ENCODE peak calls at places on chromosomes 6 and 20, in four cellular contexts. P is cardiac muscle cell, D is right cardiac atrium, V is uterus. K is an unnamed sample. For H3K4me1, the result is how much of the 10 kb centered on the place peaks cover.

GRCh38 chr6:153625089-153625488 is 414.0 kb upstream of the OPRM1 start:
- DNase-seq in V (no peak), P (peak), D (peak), K (no peak)

GRCh38 chr20:62558779-62559178 is 83.0 kb upstream of the GATA5 start:
- DNase-seq in D (peak), V (no peak), P (no peak), K (peak)

GRCh38 chr6:27471365-27472115 is 1.4 kb downstream of the ZNF184 start:
- DNase-seq in V (no peak), P (no peak), D (no peak), K (no peak)

GRCh38 chr6:142026471-142026870 is 106.3 kb upstream of the GJE1 start:
- DNase-seq in D (no peak), V (no peak), P (no peak), K (no peak)

GRCh38 chr6:3722785-3723184 is 28.7 kb downstream of the PXDC1 start:
- DNase-seq in P (peak), D (no peak), V (no peak), K (no peak)

GRCh38 chr20:8974009-8974708 is 94.7 kb upstream of the PLCB4 start:
- DNase-seq in V (no peak), D (no peak), P (no peak), K (no peak)

GRCh38 chr6:159002432-159003160 is 2.6 kb upstream of the RSPH3 start:
- DNase-seq in P (no peak), D (no peak), V (no peak), K (no peak)

GRCh38 chr6:53796791-53797190 is 2.0 kb downstream of the LRRC1 start:
- DNase-seq in D (no peak), V (no peak), P (no peak), K (no peak)

GRCh38 chr6:170158296-170159039 is 132.4 kb downstream of the DLL1 start:
- DNase-seq in P (no peak), V (no peak), D (no peak), K (no peak)

GRCh38 chr6:119791746-119792145 is 442.2 kb upstream of the MAN1A1 start:
- DNase-seq in V (no peak), D (no peak), P (no peak), K (no peak)

GRCh38 chr6:33579828-33580714 is at the start of gene BAK1:
- DNase-seq in P (peak), V (peak), D (peak), K (peak)

GRCh38 chr20:6768228-6769185 is 1.0 kb downstream of the BMP2 start:
- DNase-seq in D (peak), V (peak), P (peak), K (peak)

GRCh38 chr20:1803216-1804128 is 91.7 kb upstream of the SIRPA start:
- DNase-seq in P (peak), V (no peak), D (peak), K (peak)

GRCh38 chr20:38392356-38392755 is 42.8 kb downstream of the SNHG17 start:
- DNase-seq in P (no peak), D (no peak), V (no peak), K (no peak)

GRCh38 chr6:117463762-117464665 is 18.5 kb upstream of the DCBLD1 start:
- DNase-seq in P (peak), D (no peak), V (no peak), K (no peak)

GRCh38 chr6:79614326-79615285 is 16.5 kb upstream of the SH3BGRL2 start:
- DNase-seq in V (no peak), P (no peak), D (no peak), K (no peak)

GRCh38 chr6:167476844-167477595 is 152.1 kb downstream of the TTLL2 start:
- DNase-seq in P (no peak), V (no peak), D (no peak), K (no peak)

GRCh38 chr20:23049933-23050838 is 714 bp upstream of the THBD start:
- DNase-seq in P (peak), V (no peak), D (peak), K (peak)

GRCh38 chr20:37396520-37397075 is 50.7 kb downstream of the SRC start:
- DNase-seq in P (no peak), V (no peak), D (no peak), K (no peak)

GRCh38 chr6:4125500-4125899 is 9.9 kb downstream of the ECI2 start:
- DNase-seq in V (no peak), P (peak), D (no peak), K (no peak)

GRCh38 chr6:123715243-123715863 is 78.6 kb upstream of the TRDN start:
- DNase-seq in D (no peak), V (no peak), P (peak), K (no peak)

GRCh38 chr20:12153616-12154015 is 235.9 kb downstream of the BTBD3 start:
- DNase-seq in P (peak), D (no peak), V (no peak), K (no peak)

GRCh38 chr20:48695255-48695654 is 132.5 kb downstream of the PREX1 start:
- DNase-seq in D (no peak), V (no peak), P (no peak), K (no peak)

GRCh38 chr6:77715588-77715987 is 62.7 kb downstream of the MEI4 start:
- DNase-seq in D (no peak), V (no peak), P (no peak), K (no peak)

GRCh38 chr6:90911600-90911999 is 324.7 kb upstream of the MAP3K7 start:
- DNase-seq in P (no peak), V (no peak), D (no peak), K (no peak)

GRCh38 chr20:54043044-54043967 is 27.1 kb downstream of the BCAS1 start:
- DNase-seq in P (no peak), D (no peak), V (no peak), K (no peak)

GRCh38 chr6:73364121-73364520 is 1.7 kb downstream of the KHDC3L start:
- DNase-seq in V (no peak), P (no peak), D (no peak), K (no peak)

GRCh38 chr20:40286991-40287531 is 402.0 kb downstream of the MAFB start:
- DNase-seq in D (peak), V (peak), P (peak), K (peak)

GRCh38 chr20:36523341-36523740 is 18.0 kb upstream of the MYL9 start:
- DNase-seq in P (no peak), D (no peak), V (no peak), K (no peak)

GRCh38 chr6:164917211-164917610 is 392.2 kb downstream of the C6orf118 start:
- DNase-seq in D (no peak), P (no peak), V (no peak), K (no peak)

GRCh38 chr20:19976595-19977372 is 40.4 kb upstream of the NAA20 start:
- DNase-seq in D (peak), V (peak), P (peak), K (peak)

GRCh38 chr6:5058254-5058653 is 26.9 kb upstream of the PPP1R3G start:
- DNase-seq in P (no peak), D (no peak), V (no peak), K (no peak)

GRCh38 chr6:166957805-166958076 is 1.4 kb upstream of the RNASET2 start:
- DNase-seq in D (no peak), P (no peak), V (no peak), K (no peak)

GRCh38 chr6:42007753-42008528 is 42.4 kb upstream of the TAF8 start:
- DNase-seq in P (no peak), V (no peak), D (no peak), K (no peak)

GRCh38 chr6:157224178-157224956 is 99.0 kb downstream of the TMEM242 start:
- DNase-seq in D (no peak), P (no peak), V (no peak), K (no peak)

GRCh38 chr6:164037165-164037564 is 622.6 kb downstream of the QKI start:
- DNase-seq in P (no peak), V (no peak), D (no peak), K (no peak)

GRCh38 chr6:44291841-44292240 is 21.3 kb downstream of the AARS2 start:
- DNase-seq in D (no peak), P (no peak), V (no peak), K (no peak)

GRCh38 chr6:34955447-34955846 is 66.4 kb downstream of the ANKS1A start:
- DNase-seq in P (peak), D (no peak), V (no peak), K (no peak)

GRCh38 chr6:34951741-34952140 is 62.7 kb downstream of the ANKS1A start:
- DNase-seq in V (no peak), P (no peak), D (no peak), K (no peak)

GRCh38 chr6:34957184-34957904 is 68.3 kb downstream of the ANKS1A start:
- DNase-seq in P (peak), V (no peak), D (no peak), K (no peak)

GRCh38 chr6:34950849-34951248 is 61.8 kb downstream of the ANKS1A start:
- DNase-seq in D (no peak), V (no peak), P (no peak), K (no peak)

GRCh38 chr6:34953084-34954025 is 64.3 kb downstream of the ANKS1A start:
- DNase-seq in D (no peak), P (peak), V (no peak), K (no peak)
- H3K4me1 ChIP-seq in D (under half), P (under half), V (under half), K (half or more)

GRCh38 chr6:132623446-132623845 is 629 bp downstream of the TAAR2 start:
- DNase-seq in D (no peak), P (no peak), V (no peak), K (no peak)
- H3K4me1 ChIP-seq in D (under half), P (under half), V (under half), K (under half)

GRCh38 chr6:36983538-36983937 is 2.5 kb downstream of the MTCH1 start:
- DNase-seq in D (no peak), P (no peak), V (no peak), K (no peak)
- H3K4me1 ChIP-seq in D (under half), P (under half), V (under half), K (half or more)

GRCh38 chr6:35016417-35017221 is 124.5 kb downstream of the TCP11 start:
- DNase-seq in D (peak), V (peak), P (peak), K (peak)
- H3K4me1 ChIP-seq in D (under half), V (under half), P (under half), K (half or more)

DNA sequence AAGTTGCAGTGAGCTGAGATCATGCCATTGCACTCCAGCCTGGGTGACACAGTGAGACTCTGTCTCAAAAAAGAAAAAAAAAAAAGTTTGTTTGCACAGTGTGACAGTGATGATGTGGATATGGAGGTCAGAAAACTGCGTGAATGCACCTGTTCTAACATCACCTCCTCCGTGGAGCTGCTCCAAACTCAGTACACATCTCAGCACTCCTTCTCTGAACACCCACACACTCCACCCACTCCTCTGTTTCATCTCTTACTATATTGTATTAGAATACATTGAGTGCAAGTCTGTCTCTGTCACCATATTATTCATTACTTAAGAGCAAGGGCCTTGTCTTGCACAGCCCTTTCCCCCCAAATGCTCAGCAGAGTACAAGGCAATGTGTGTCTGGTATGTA is 51.5 kb upstream of the ENPP4 start:
- DNase-seq in D (no peak), V (no peak), P (no peak), K (no peak)
- H3K4me1 ChIP-seq in D (under half), V (under half), P (under half), K (under half)

K was measured in left ventricle myocardium inferior.